ENCODE peak calls at places on chromosomes 7 and 10, in nine cellular contexts. V, F, I, J, O, W, X, Z and H are unnamed samples.

GRCh38 chr10:85927952-85928677 is 438.5 kb downstream of the GRID1 start:
- DNase-seq in O (no peak), I (no peak), Z (no peak), V (peak), W (no peak), X (no peak), J (no peak), F (no peak), H (no peak)

GRCh38 chr10:129108994-129109393 is 358.0 kb upstream of the MGMT start:
- DNase-seq in Z (peak), J (no peak), W (no peak), F (no peak), O (no peak), X (no peak), I (no peak), V (no peak), H (no peak)

GRCh38 chr10:47165711-47166404 is 134.1 kb upstream of the GDF10 start:
- DNase-seq in W (no peak), J (peak), X (no peak), V (peak), O (peak), Z (peak), F (no peak), I (no peak), H (no peak)

GRCh38 chr7:50092579-50093411 is at the start of gene ZPBP:
- DNase-seq in O (peak), X (peak), F (peak), W (no peak), I (peak), Z (no peak), J (no peak), V (peak), H (peak)

GRCh38 chr7:155228459-155228845 is 69.2 kb upstream of the INSIG1 start:
- DNase-seq in X (no peak), V (no peak), J (no peak), O (no peak), I (no peak), W (no peak), Z (no peak), F (no peak), H (no peak)

GRCh38 chr10:113920819-113921345 is 66.4 kb downstream of the NHLRC2 start:
- DNase-seq in O (no peak), Z (no peak), W (no peak), X (no peak), J (no peak), F (no peak), V (peak), I (no peak), H (no peak)

GRCh38 chr7:116511552-116512523 is 12.3 kb downstream of the CAV2 start:
- DNase-seq in V (peak), I (no peak), X (peak), Z (peak), J (no peak), W (peak), F (peak), O (peak), H (peak)

GRCh38 chr10:104391969-104392296 is 38.3 kb downstream of the CFAP58 start:
- DNase-seq in W (no peak), F (no peak), V (no peak), J (no peak), Z (no peak), I (no peak), X (no peak), O (no peak), H (no peak)

GRCh38 chr10:130232361-130233360 is 96.5 kb downstream of the GLRX3 start:
- DNase-seq in F (no peak), W (no peak), I (no peak), J (no peak), O (no peak), Z (peak), X (no peak), V (no peak), H (no peak)

GRCh38 chr7:17147409-17147808 is 151.0 kb upstream of the AHR start:
- DNase-seq in J (no peak), X (no peak), I (no peak), Z (no peak), F (peak), O (no peak), W (no peak), V (no peak), H (no peak)

GRCh38 chr7:108442039-108442568 is 14.1 kb downstream of the NRCAM start:
- DNase-seq in Z (no peak), J (no peak), F (peak), V (peak), X (no peak), O (no peak), W (peak), I (no peak), H (no peak)

GRCh38 chr7:51009716-51010496 is 227.2 kb upstream of the GRB10 start:
- DNase-seq in F (peak), Z (no peak), X (no peak), J (no peak), W (no peak), I (no peak), O (peak), V (peak), H (no peak)

GRCh38 chr7:130288829-130289228 is 4.1 kb upstream of the CPA4 start:
- DNase-seq in W (no peak), J (no peak), I (no peak), F (peak), O (no peak), Z (no peak), X (no peak), V (no peak), H (no peak)

GRCh38 chr7:51278797-51279196 is 37.8 kb downstream of the COBL start:
- DNase-seq in V (peak), Z (peak), J (no peak), F (peak), X (no peak), W (no peak), O (no peak), I (no peak), H (no peak)

GRCh38 chr10:128377988-128378387 is 251.8 kb upstream of the MKI67 start:
- DNase-seq in J (no peak), F (no peak), O (no peak), X (no peak), V (no peak), Z (no peak), I (no peak), W (no peak), H (no peak)

GRCh38 chr10:25614652-25615051 is 319.4 kb upstream of the MYO3A start:
- DNase-seq in J (no peak), F (no peak), I (no peak), V (no peak), O (no peak), X (no peak), W (no peak), Z (no peak), H (no peak)

GRCh38 chr10:84214612-84215235 is 10.6 kb downstream of the LRIT2 start:
- DNase-seq in O (no peak), Z (peak), I (no peak), X (peak), V (peak), W (no peak), F (peak), J (no peak), H (peak)

GRCh38 chr7:75579899-75580298 is 87.8 kb downstream of the SPDYE5 start:
- DNase-seq in W (no peak), X (no peak), I (no peak), Z (no peak), F (no peak), J (no peak), V (no peak), O (no peak), H (no peak)

GRCh38 chr7:43164757-43165156 is 52.3 kb downstream of the HECW1 start:
- DNase-seq in W (peak), J (peak), Z (no peak), I (no peak), O (peak), V (peak), F (peak), X (peak), H (no peak)

GRCh38 chr7:23590529-23590928 is 6.7 kb upstream of the CCDC126 start:
- DNase-seq in V (no peak), X (no peak), F (no peak), I (no peak), W (no peak), O (no peak), J (no peak), Z (no peak), H (no peak)

GRCh38 chr7:111408726-111409125 is 153.6 kb downstream of the IMMP2L start:
- DNase-seq in J (no peak), I (no peak), X (no peak), Z (no peak), W (no peak), F (no peak), O (no peak), V (no peak), H (no peak)

GRCh38 chr7:96800824-96801223 is 91.2 kb upstream of the SEM1 start:
- DNase-seq in F (peak), W (no peak), Z (no peak), J (no peak), I (no peak), V (peak), O (peak), X (no peak), H (no peak)
- TF ChIP-seq CTCF in F (peak), W (no peak), Z (no peak), J (no peak), I (no peak), V (no peak), O (no peak), X (no peak), H (no peak)

DNA sequence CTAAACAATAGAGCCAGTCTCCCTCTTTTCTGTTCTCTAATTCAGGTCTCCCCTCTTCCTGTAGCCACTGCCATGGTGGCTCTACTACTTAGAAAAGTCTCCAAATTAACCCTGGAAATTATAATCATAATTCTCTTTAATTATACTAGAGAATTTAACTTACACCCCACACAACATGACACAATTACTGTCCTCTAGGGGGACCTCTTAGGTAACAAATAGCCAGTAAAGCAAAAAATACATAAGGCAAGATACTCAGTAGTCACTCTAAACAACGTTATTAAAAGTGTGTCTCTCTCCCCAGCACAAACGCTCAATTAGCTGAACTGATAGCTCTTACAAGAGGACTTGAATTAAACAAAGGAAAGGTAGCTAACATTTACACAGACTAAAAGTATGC is 44.3 kb upstream of the ZNF107 start:
- DNase-seq in W (no peak), J (no peak), V (no peak), X (no peak), Z (no peak), I (no peak), F (no peak), O (no peak), H (no peak)
- TF ChIP-seq CTCF in W (no peak), J (no peak), V (no peak), X (no peak), Z (no peak), I (no peak), F (no peak), O (no peak), H (no peak)

DNA sequence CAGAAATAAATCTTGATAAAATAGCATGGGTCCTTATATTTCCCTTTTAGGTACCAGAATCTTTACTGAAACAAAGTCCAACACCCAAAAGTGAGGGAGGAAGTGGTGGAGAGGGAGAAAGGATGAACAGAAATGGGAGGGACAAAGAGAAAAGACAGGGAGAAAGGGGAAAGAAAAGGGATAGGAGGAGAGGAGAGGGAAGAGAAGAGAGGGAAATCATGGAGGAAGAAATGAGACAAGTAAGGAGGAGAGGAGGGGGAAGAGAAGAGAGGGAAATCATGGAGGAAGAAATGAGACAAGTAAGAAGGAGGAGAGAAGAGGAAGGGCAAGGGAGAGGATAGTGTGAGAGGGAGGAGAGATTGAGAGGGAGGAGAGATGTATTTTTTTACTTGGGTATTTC is 50.1 kb upstream of the ARL4A start:
- DNase-seq in X (no peak), V (no peak), O (no peak), W (no peak), J (no peak), F (no peak), I (no peak), Z (no peak), H (no peak)
- TF ChIP-seq CTCF in X (no peak), V (no peak), O (no peak), W (no peak), J (no peak), F (no peak), I (no peak), Z (no peak), H (no peak)

GRCh38 chr7:82156938-82157337 is 286.6 kb downstream of the CACNA2D1 start:
- DNase-seq in X (no peak), I (no peak), W (no peak), J (no peak), O (peak), V (no peak), Z (no peak), F (no peak), H (no peak)

GRCh38 chr7:82156168-82156567 is 287.4 kb downstream of the CACNA2D1 start:
- DNase-seq in I (no peak), Z (no peak), J (no peak), W (no peak), X (no peak), F (no peak), O (no peak), V (no peak), H (no peak)

GRCh38 chr7:82152858-82153257 is 290.7 kb downstream of the CACNA2D1 start:
- DNase-seq in W (no peak), X (no peak), Z (no peak), J (no peak), V (no peak), F (no peak), I (no peak), O (no peak), H (no peak)

GRCh38 chr7:82154728-82155127 is 288.8 kb downstream of the CACNA2D1 start:
- DNase-seq in Z (no peak), V (no peak), I (no peak), W (no peak), J (no peak), F (no peak), X (no peak), O (no peak), H (no peak)

GRCh38 chr7:82153776-82154175 is 289.8 kb downstream of the CACNA2D1 start:
- DNase-seq in J (no peak), V (no peak), X (no peak), F (no peak), O (no peak), W (no peak), I (no peak), Z (no peak), H (no peak)
- TF ChIP-seq CTCF in J (no peak), V (no peak), X (no peak), F (no peak), O (no peak), W (no peak), I (no peak), Z (no peak), H (no peak)

GRCh38 chr7:1813394-1814088 is 143.5 kb downstream of the ELFN1 start:
- DNase-seq in I (no peak), W (no peak), X (no peak), Z (no peak), F (no peak), J (no peak), V (no peak), O (no peak), H (no peak)

GRCh38 chr7:1812693-1813393 is 142.8 kb downstream of the ELFN1 start:
- DNase-seq in Z (no peak), W (peak), X (peak), V (no peak), F (no peak), J (no peak), O (no peak), I (no peak), H (no peak)

GRCh38 chr7:1810961-1811849 is 141.1 kb downstream of the ELFN1 start:
- DNase-seq in Z (no peak), I (no peak), F (no peak), W (no peak), V (no peak), X (no peak), J (no peak), O (no peak), H (no peak)

GRCh38 chr7:1810521-1810920 is 140.4 kb downstream of the ELFN1 start:
- DNase-seq in F (no peak), O (no peak), X (no peak), Z (no peak), W (no peak), J (no peak), I (no peak), V (no peak), H (no peak)

GRCh38 chr7:1811850-1812692 is 142.0 kb downstream of the ELFN1 start:
- DNase-seq in X (peak), V (peak), Z (no peak), J (no peak), I (no peak), O (no peak), F (peak), W (peak), H (no peak)
- TF ChIP-seq CTCF in X (peak), V (peak), Z (no peak), J (peak), I (peak), O (peak), F (peak), W (peak), H (no peak)

GRCh38 chr7:70614237-70614984 is 517.5 kb upstream of the GALNT17 start:
- DNase-seq in F (no peak), Z (peak), V (peak), J (peak), O (peak), W (no peak), X (no peak), I (peak), H (no peak)
- TF ChIP-seq CTCF in F (no peak), Z (no peak), V (no peak), J (no peak), O (no peak), W (no peak), X (no peak), I (no peak), H (no peak)